ENCODE peak calls at places on chromosomes 1 and 21, in four cellular contexts. K is heart left ventricle, B is H54, C is right lobe of liver. Y is an unnamed sample.

GRCh38 chr1:171251042-171251740 is 2.9 kb downstream of the FMO1 start:
- DNase-seq in K (no peak), B (no peak), C (no peak), Y (no peak)

GRCh38 chr1:174174461-174175329 is 15.4 kb downstream of the RABGAP1L start:
- DNase-seq in K (no peak), B (no peak), C (no peak), Y (peak; percentile 37)

GRCh38 chr1:234763910-234764309 is 153.9 kb upstream of the IRF2BP2 start:
- DNase-seq in K (no peak), B (no peak), C (no peak), Y (no peak)

GRCh38 chr1:108531429-108531828 is 28.5 kb upstream of the EEIG2 start:
- DNase-seq in K (no peak), B (no peak), C (no peak), Y (no peak)

GRCh38 chr21:43893536-43894205 is 28.6 kb downstream of the AGPAT3 start:
- DNase-seq in K (no peak), B (no peak), C (no peak), Y (peak; percentile 63)

GRCh38 chr1:228448372-228448771 is 31.7 kb upstream of the TRIM17 start:
- DNase-seq in K (no peak), B (no peak), C (no peak), Y (no peak)

GRCh38 chr1:166133857-166134256 is 32.9 kb downstream of the FAM78B start:
- DNase-seq in K (no peak), B (no peak), C (no peak), Y (no peak)

GRCh38 chr21:19490481-19490880 is 1086.9 kb upstream of the TMPRSS15 start:
- DNase-seq in K (no peak), B (no peak), C (no peak), Y (peak; percentile 96)

DNA sequence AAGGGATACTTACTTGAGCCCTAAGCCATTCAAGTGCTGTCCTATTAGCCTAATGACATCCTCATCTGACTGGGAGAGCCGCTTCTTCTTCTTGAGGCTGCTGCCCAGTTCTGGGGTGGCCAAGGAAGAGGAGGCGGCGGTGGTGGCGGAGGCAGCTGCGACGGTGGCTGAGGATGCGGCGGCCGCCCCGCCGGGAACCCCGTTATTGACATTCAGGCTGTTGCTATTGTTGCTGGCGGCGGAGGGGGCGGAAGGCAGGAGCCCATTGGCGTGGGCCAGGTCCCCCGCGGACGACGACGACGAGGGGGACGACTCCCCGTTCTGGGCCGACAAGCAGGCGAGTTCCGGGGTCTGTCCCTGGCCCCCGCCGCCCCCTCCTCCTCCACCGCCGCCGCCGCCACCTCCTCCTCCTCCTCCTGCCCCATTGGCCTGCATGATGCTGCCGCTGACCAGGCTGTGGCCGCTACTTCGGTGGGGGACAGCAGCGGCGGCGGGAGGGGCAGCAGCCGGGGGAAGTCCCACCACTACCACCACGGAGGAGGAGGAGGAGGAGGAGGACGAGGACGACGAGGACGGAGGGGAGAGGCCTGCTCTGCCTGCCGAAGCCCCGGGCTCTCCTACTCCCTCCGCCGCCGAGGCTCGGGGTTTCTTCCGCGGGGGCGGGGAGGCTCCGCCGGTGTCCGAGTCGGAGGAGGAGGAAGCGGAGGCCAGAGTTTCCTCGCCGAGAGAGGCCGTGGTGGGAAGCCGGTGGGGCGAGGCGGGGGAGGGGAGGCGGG is 738 bp downstream of the WDR26 start:
- DNase-seq in K (peak; percentile 52), B (peak; percentile 11), C (peak; percentile 71), Y (peak; percentile 70)
- TF ChIP-seq POLR2A in K (no peak), B (peak; percentile 23), C (no peak), Y (no peak)

GRCh38 chr21:46323710-46324389 is at the start of the genes C21orf58 and PCNT:
- DNase-seq in K (peak; percentile 99), B (peak; percentile 99), C (peak; percentile 99), Y (peak; percentile 100)

GRCh38 chr21:46324390-46325072 is 575 bp downstream of the PCNT start:
- DNase-seq in K (peak; percentile 88), B (peak; percentile 74), C (peak; percentile 91), Y (peak; percentile 91)

GRCh38 chr21:46326110-46326703 is 2.3 kb downstream of the PCNT start:
- DNase-seq in K (no peak), B (no peak), C (no peak), Y (no peak)

GRCh38 chr21:46323227-46323709 is 402 bp downstream of the C21orf58 start:
- DNase-seq in K (peak; percentile 50), B (no peak), C (no peak), Y (peak; percentile 79)

GRCh38 chr21:46325073-46325912 is 1.3 kb downstream of the PCNT start:
- DNase-seq in K (peak; percentile 39), B (peak; percentile 64), C (peak; percentile 60), Y (peak; percentile 73)
- TF ChIP-seq POLR2A in K (no peak), B (peak; percentile 51), C (no peak), Y (peak; percentile 19)

DNA sequence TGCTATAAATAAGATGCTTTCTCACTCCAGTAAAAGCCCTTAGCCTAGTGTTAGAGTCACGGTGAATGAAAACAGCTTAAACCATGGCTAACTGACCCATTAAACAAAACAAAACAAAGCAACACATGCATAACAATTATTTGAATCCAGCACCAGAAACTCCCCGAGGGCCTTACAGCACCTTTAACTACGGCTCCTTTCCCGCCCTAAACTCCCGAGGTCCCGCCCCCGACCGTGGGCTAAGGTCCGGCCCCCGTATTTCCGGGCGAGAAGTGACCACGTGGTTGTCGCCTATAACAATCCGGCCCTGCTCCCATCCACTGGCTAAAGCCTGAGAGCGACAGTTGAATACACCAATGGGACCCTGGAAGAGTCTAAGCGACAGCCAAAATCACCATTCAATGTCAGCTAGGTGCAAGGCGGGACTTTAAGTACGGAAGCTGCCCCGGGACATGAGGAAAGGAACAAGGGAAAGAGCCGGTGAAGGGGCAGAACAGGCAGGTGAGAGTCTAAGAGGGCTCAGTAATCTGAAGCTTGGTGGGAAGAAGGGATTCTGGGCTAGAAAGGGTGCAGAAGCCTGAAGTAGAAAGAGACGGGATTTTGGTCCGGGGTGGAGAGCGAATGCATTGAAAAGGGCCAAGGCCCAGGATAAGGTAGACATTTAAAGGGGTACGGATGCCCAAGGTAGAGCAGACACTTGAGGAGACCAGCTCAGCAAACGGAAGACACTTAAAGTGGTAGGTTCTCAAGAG is at the start of gene FLAD1:
- DNase-seq in K (peak; percentile 97), B (peak; percentile 92), C (peak; percentile 96), Y (peak; percentile 99)
- TF ChIP-seq POLR2A in K (no peak), B (peak; percentile 17), C (peak; percentile 32), Y (peak; percentile 67)

GRCh38 chr1:11193376-11193775 is 4.2 kb downstream of the ANGPTL7 start:
- DNase-seq in K (no peak), B (no peak), C (no peak), Y (no peak)

GRCh38 chr1:11197359-11197758 is 8.2 kb downstream of the ANGPTL7 start:
- DNase-seq in K (no peak), B (no peak), C (no peak), Y (no peak)

GRCh38 chr1:11196945-11197344 is 7.8 kb downstream of the ANGPTL7 start:
- DNase-seq in K (no peak), B (no peak), C (no peak), Y (no peak)

GRCh38 chr1:11198257-11198656 is 9.1 kb downstream of the ANGPTL7 start:
- DNase-seq in K (no peak), B (no peak), C (no peak), Y (no peak)

DNA sequence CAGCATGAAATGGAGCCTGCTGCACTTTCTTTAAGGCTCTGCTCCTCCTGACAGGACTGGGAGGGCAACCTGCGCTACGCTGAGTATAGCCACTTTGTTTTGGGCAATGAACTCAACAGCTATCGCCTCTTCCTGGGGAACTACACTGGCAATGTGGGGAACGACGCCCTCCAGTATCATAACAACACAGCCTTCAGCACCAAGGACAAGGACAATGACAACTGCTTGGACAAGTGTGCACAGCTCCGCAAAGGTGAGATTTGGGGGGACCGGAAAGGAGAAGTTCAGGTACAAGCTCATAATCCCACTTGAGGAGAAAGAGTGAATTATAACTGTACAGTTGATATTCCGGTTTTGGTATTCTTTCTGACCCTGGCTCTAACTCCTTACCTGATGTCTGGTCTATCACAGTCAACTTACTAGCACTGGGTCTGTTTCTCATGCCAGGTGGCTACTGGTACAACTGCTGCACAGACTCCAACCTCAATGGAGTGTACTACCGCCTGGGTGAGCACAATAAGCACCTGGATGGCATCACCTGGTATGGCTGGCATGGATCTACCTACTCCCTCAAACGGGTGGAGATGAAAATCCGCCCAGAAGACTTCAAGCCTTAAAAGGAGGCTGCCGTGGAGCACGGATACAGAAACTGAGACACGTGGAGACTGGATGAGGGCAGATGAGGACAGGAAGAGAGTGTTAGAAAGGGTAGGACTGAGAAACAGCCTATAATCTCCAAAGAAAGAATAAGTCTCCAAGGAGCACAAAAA is 5.4 kb downstream of the ANGPTL7 start:
- DNase-seq in K (no peak), B (no peak), C (no peak), Y (no peak)
- TF ChIP-seq POLR2A in K (no peak), B (no peak), C (no peak), Y (no peak)

DNA sequence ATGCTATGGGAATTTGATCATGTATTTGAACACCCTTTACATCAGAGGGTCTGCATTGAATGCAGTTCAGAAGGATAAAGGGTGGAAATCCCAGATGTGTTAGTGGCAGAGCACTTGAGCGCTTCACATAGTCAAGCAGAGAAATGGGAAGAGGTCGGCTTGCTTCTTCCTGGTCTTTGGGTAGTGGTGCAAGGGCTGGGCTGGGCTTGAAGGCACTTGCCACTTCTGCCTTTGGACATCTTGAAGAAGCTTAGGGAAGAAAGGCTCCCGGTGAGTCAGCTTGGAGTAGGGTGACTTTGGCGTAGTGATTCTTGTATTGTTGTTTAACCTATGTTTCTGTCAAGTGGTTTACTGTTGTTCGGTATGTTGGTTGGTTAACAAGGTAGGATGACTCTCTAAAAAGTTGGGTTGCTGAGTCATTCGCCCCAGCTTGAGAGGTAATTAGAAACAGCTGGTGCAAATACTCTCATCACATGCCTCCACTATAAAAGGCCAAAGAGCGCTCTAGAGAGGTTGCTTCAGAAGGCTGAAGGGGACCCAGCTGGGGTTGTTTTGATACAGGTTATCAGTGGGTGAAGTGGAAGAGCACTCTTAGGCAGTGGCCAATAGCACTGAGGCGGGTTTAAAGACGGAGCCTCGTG is 1.3 kb downstream of the BACH1 start:
- DNase-seq in K (peak; percentile 61), B (peak; percentile 76), C (peak; percentile 62), Y (peak; percentile 96)
- TF ChIP-seq POLR2A in K (no peak), B (no peak), C (peak; percentile 7), Y (peak; percentile 73)

DNA sequence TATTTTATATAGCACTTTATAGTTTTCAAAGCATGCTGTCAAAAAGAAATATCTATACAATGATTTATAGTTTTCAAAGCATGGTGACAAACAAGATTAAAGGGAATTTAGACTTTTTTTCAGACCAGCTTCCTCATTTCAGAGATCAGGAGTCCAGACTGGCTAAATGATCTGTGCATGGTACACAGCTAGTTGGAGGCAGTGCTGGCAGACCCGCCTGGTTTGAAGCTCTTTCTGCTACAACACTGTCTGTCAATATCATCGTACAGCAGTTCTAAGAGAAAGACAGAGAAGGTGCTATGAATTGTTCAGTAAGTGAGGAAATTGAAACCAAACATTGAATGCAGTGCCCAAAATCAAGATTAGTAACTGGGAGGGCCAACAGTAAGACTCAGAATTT is 479.0 kb downstream of the PTBP2 start:
- DNase-seq in K (no peak), B (no peak), C (no peak), Y (no peak)
- TF ChIP-seq POLR2A in K (no peak), B (no peak), C (no peak), Y (no peak)

Y was measured in erythroblast.